ENCODE peak calls at places on chromosomes 3 and 15, in seven cellular contexts. M is AG09309; S is NCI-H446; A is body of pancreas; Q is neuronal stem cell; U is stimulated activated CD8-positive, alpha-beta memory T cell treated with anti-CD3 and anti-CD28 coated beads, Interleukin-4, amount 100 ng/mL, for 1 hour; D is right cardiac atrium. K is an unnamed sample.

GRCh38 chr3:171374260-171374659 is 85.9 kb downstream of the TNIK start:
- DNase-seq in M (no peak), S (no peak), A (no peak), Q (no peak), U (no peak), D (no peak), K (no peak)

GRCh38 chr3:194738254-194739093 is 52.8 kb downstream of the FAM43A start:
- DNase-seq in M (peak; percentile 72), S (peak; percentile 99), A (peak; percentile 39), Q (no peak), U (no peak), D (peak; percentile 84), K (no peak)

GRCh38 chr3:124986153-124987143 is 51.9 kb upstream of the MUC13 start:
- DNase-seq in M (peak; percentile 80), S (peak; percentile 86), A (no peak), Q (no peak), U (no peak), D (peak; percentile 64), K (peak; percentile 74)

GRCh38 chr15:27844018-27844666 is 255.0 kb downstream of the OCA2 start:
- DNase-seq in M (peak; percentile 8), S (no peak), A (no peak), Q (no peak), U (no peak), D (no peak), K (no peak)

GRCh38 chr3:174016186-174016585 is 618.6 kb downstream of the NLGN1 start:
- DNase-seq in M (peak; percentile 46), S (peak; percentile 71), A (no peak), Q (no peak), U (no peak), D (no peak), K (peak; percentile 64)

GRCh38 chr3:58588030-58588614 is 10.9 kb upstream of the FAM107A start:
- DNase-seq in M (no peak), S (no peak), A (no peak), Q (peak; percentile 71), U (no peak), D (no peak), K (no peak)

GRCh38 chr3:14792691-14793121 is 26.1 kb upstream of the FGD5 start:
- DNase-seq in M (no peak), S (no peak), A (no peak), Q (no peak), U (no peak), D (no peak), K (no peak)

GRCh38 chr3:55818485-55818884 is 331.4 kb upstream of the WNT5A start:
- DNase-seq in M (no peak), S (no peak), A (no peak), Q (no peak), U (no peak), D (peak; percentile 31), K (no peak)

GRCh38 chr15:64911317-64912186 is at the start of gene ANKDD1A:
- DNase-seq in M (no peak), S (peak; percentile 68), A (peak; percentile 51), Q (peak; percentile 64), U (no peak), D (peak; percentile 93), K (no peak)